ENCODE peak calls at places on chromosomes 7 and 10, in ten cellular contexts. T, Y, S, F, P, O, U, N, Q and W are unnamed samples.

GRCh38 chr7:22549667-22550513 is 49.9 kb upstream of the STEAP1B start:
- DNase-seq in T (no peak), Y (no peak), S (peak), F (no peak), P (peak), O (peak), U (no peak), N (no peak), Q (no peak), W (peak)

GRCh38 chr10:117610321-117610720 is 67.8 kb downstream of the EMX2 start:
- DNase-seq in T (no peak), Y (no peak), S (no peak), F (no peak), P (no peak), O (peak), U (no peak), N (no peak), Q (no peak), W (no peak)

GRCh38 chr10:7444576-7445226 is 33.9 kb upstream of the SFMBT2 start:
- DNase-seq in T (no peak), Y (peak), S (no peak), F (no peak), P (peak), O (no peak), U (no peak), N (peak), Q (no peak), W (peak)

GRCh38 chr10:90621577-90621976 is 236.3 kb downstream of the HTR7 start:
- DNase-seq in T (no peak), Y (no peak), S (no peak), F (peak), P (peak), O (peak), U (no peak), N (peak), Q (no peak), W (no peak)

GRCh38 chr10:1402821-1403507 is 334.4 kb downstream of the ADARB2 start:
- DNase-seq in T (no peak), Y (no peak), S (no peak), F (no peak), P (no peak), O (peak), U (no peak), N (no peak), Q (no peak), W (no peak)

GRCh38 chr10:120460776-120461175 is 3.7 kb downstream of the PLPP4 start:
- DNase-seq in T (peak), Y (no peak), S (no peak), F (peak), P (no peak), O (no peak), U (no peak), N (no peak), Q (no peak), W (no peak)

GRCh38 chr7:57211428-57212100 is 79.3 kb upstream of the ZNF479 start:
- DNase-seq in T (no peak), Y (no peak), S (no peak), F (no peak), P (no peak), O (no peak), U (no peak), N (no peak), Q (peak), W (no peak)

GRCh38 chr7:45980181-45980905 is 59.3 kb upstream of the IGFBP3 start:
- DNase-seq in T (no peak), Y (no peak), S (no peak), F (peak), P (no peak), O (no peak), U (no peak), N (no peak), Q (no peak), W (no peak)

GRCh38 chr10:29386347-29386999 is 97.6 kb downstream of the LYZL1 start:
- DNase-seq in T (no peak), Y (no peak), S (no peak), F (peak), P (no peak), O (peak), U (no peak), N (peak), Q (no peak), W (peak)

GRCh38 chr7:66250711-66251110 is 45.6 kb downstream of the TPST1 start:
- DNase-seq in T (peak), Y (no peak), S (no peak), F (peak), P (no peak), O (no peak), U (no peak), N (no peak), Q (no peak), W (no peak)

GRCh38 chr7:45217358-45217757 is 59.8 kb downstream of the RAMP3 start:
- DNase-seq in T (no peak), Y (no peak), S (no peak), F (no peak), P (no peak), O (peak), U (no peak), N (peak), Q (no peak), W (no peak)

GRCh38 chr10:110632591-110633215 is 11.4 kb upstream of the RBM20 start:
- DNase-seq in T (no peak), Y (no peak), S (no peak), F (peak), P (no peak), O (no peak), U (no peak), N (no peak), Q (no peak), W (no peak)

GRCh38 chr10:7410306-7410799 is 481 bp downstream of the SFMBT2 start:
- DNase-seq in T (no peak), Y (no peak), S (no peak), F (no peak), P (peak), O (peak), U (peak), N (no peak), Q (peak), W (no peak)

GRCh38 chr10:77416327-77417135 is 221.1 kb downstream of the KCNMA1 start:
- DNase-seq in T (peak), Y (no peak), S (no peak), F (peak), P (no peak), O (no peak), U (no peak), N (no peak), Q (no peak), W (no peak)

GRCh38 chr10:14416308-14416700 is 85.6 kb upstream of the FRMD4A start:
- DNase-seq in T (no peak), Y (no peak), S (no peak), F (peak), P (no peak), O (no peak), U (no peak), N (no peak), Q (no peak), W (no peak)

GRCh38 chr7:25083201-25083600 is 41.9 kb downstream of the CYCS start:
- DNase-seq in T (no peak), Y (no peak), S (no peak), F (peak), P (no peak), O (no peak), U (no peak), N (no peak), Q (no peak), W (no peak)

GRCh38 chr10:31677198-31678138 is 251.2 kb downstream of the ARHGAP12 start:
- DNase-seq in T (no peak), Y (no peak), S (no peak), F (no peak), P (no peak), O (peak), U (no peak), N (no peak), Q (no peak), W (no peak)

GRCh38 chr7:106566672-106567071 is 94.3 kb downstream of the CCDC71L start:
- DNase-seq in T (no peak), Y (no peak), S (no peak), F (no peak), P (no peak), O (no peak), U (no peak), N (no peak), Q (no peak), W (no peak)

GRCh38 chr7:94177441-94177840 is 173.3 kb upstream of the BET1 start:
- DNase-seq in T (no peak), Y (no peak), S (no peak), F (no peak), P (no peak), O (no peak), U (no peak), N (no peak), Q (no peak), W (no peak)

GRCh38 chr10:62045765-62046521 is 144.4 kb downstream of the ARID5B start:
- DNase-seq in T (peak), Y (no peak), S (no peak), F (peak), P (no peak), O (no peak), U (no peak), N (no peak), Q (no peak), W (no peak)

GRCh38 chr7:22885824-22886255 is 63.2 kb upstream of the TOMM7 start:
- DNase-seq in T (no peak), Y (no peak), S (no peak), F (no peak), P (no peak), O (no peak), U (no peak), N (no peak), Q (no peak), W (no peak)

GRCh38 chr10:97019213-97019844 is 166.4 kb downstream of the SLIT1 start:
- DNase-seq in T (no peak), Y (no peak), S (no peak), F (no peak), P (no peak), O (no peak), U (no peak), N (no peak), Q (peak), W (no peak)

GRCh38 chr10:13920031-13920430 is 333.3 kb downstream of the PRPF18 start:
- DNase-seq in T (no peak), Y (no peak), S (no peak), F (no peak), P (no peak), O (no peak), U (no peak), N (no peak), Q (no peak), W (no peak)

GRCh38 chr10:115222039-115222438 is 128.9 kb downstream of the ATRNL1 start:
- DNase-seq in T (no peak), Y (no peak), S (no peak), F (no peak), P (no peak), O (no peak), U (no peak), N (no peak), Q (no peak), W (no peak)

GRCh38 chr7:4837041-4837813 is 24.6 kb downstream of the PAPOLB start:
- DNase-seq in T (no peak), Y (no peak), S (no peak), F (no peak), P (no peak), O (peak), U (no peak), N (no peak), Q (no peak), W (no peak)

GRCh38 chr10:87619705-87620104 is 40.0 kb upstream of the PAPSS2 start:
- DNase-seq in T (peak), Y (no peak), S (no peak), F (no peak), P (no peak), O (no peak), U (no peak), N (no peak), Q (no peak), W (no peak)

GRCh38 chr7:918441-919113 is 35.9 kb downstream of the ADAP1 start:
- DNase-seq in T (no peak), Y (no peak), S (no peak), F (no peak), P (no peak), O (no peak), U (peak), N (no peak), Q (peak), W (no peak)